ENCODE peak calls at places on chromosomes 16 and 17, in four cellular contexts. R is activated CD8-positive, alpha-beta T cell treated with anti-CD3 and anti-CD28 coated beads for 36 hours; G is upper lobe of right lung; K is neural progenitor cell. C is an unnamed sample.

GRCh38 chr16:48158296-48158695 is 2.5 kb upstream of the ABCC12 start:
- DNase-seq in R (peak; percentile 73), K (no peak), G (no peak), C (no peak)

GRCh38 chr17:71084219-71084618 is 914.9 kb downstream of the KCNJ2 start:
- DNase-seq in K (peak; percentile 71), R (peak; percentile 9), G (no peak), C (no peak)

GRCh38 chr17:65011047-65011446 is 45.5 kb downstream of the GNA13 start:
- DNase-seq in G (no peak), K (no peak), R (no peak), C (no peak)

GRCh38 chr17:57954421-57955182 is 610 bp downstream of the CUEDC1 start:
- DNase-seq in K (peak; percentile 78), R (no peak), G (peak; percentile 82), C (no peak)

GRCh38 chr17:49106366-49107210 is 26.0 kb upstream of the B4GALNT2 start:
- DNase-seq in K (no peak), R (no peak), G (no peak), C (no peak)

GRCh38 chr17:81008140-81008539 is 16.5 kb downstream of the CHMP6 start:
- DNase-seq in K (no peak), R (no peak), G (no peak), C (no peak)

GRCh38 chr17:65346166-65346565 is 209.0 kb downstream of the RGS9 start:
- DNase-seq in G (no peak), R (no peak), K (no peak), C (no peak)

GRCh38 chr16:11835309-11835708 is 16.0 kb downstream of the RSL1D1 start:
- DNase-seq in G (peak; percentile 11), K (no peak), R (no peak), C (peak; percentile 63)

GRCh38 chr17:15463363-15463762 is 4.1 kb downstream of the CDRT4 start:
- DNase-seq in G (no peak), R (no peak), K (peak; percentile 33), C (no peak)

GRCh38 chr17:48996696-48997102 is 486 bp upstream of the IGF2BP1 start:
- DNase-seq in K (no peak), G (no peak), R (no peak), C (no peak)

GRCh38 chr17:43732961-43733360 is 25.6 kb downstream of the SOST start:
- DNase-seq in G (no peak), R (no peak), K (no peak), C (no peak)

GRCh38 chr16:55257971-55258613 is 65.9 kb upstream of the IRX6 start:
- DNase-seq in K (peak; percentile 79), G (peak; percentile 86), R (peak; percentile 70), C (no peak)

GRCh38 chr16:65117701-65118448 is 4.0 kb downstream of the CDH11 start:
- DNase-seq in K (peak; percentile 86), R (peak; percentile 60), G (no peak), C (no peak)

GRCh38 chr17:65370669-65371126 is 190.8 kb downstream of the AXIN2 start:
- DNase-seq in G (no peak), K (peak; percentile 11), R (peak; percentile 46), C (no peak)

GRCh38 chr17:31609331-31609730 is 217.9 kb downstream of the RAB11FIP4 start:
- DNase-seq in K (no peak), R (no peak), G (no peak), C (no peak)

GRCh38 chr16:57802635-57803412 is 533 bp upstream of the KIFC3 start:
- DNase-seq in G (no peak), R (no peak), K (peak; percentile 46), C (no peak)

GRCh38 chr16:64412578-64413280 is 709.1 kb downstream of the CDH11 start:
- DNase-seq in R (no peak), K (no peak), G (no peak), C (no peak)

GRCh38 chr17:31726980-31727427 is 132.0 kb downstream of the COPRS start:
- DNase-seq in R (no peak), G (no peak), K (no peak), C (no peak)

GRCh38 chr16:89505204-89506112 is 2.7 kb upstream of the SPG7 start:
- DNase-seq in G (peak; percentile 89), R (peak; percentile 97), K (no peak), C (no peak)

GRCh38 chr17:7330099-7331015 is 1.2 kb upstream of the NEURL4 start:
- DNase-seq in G (peak; percentile 85), K (peak; percentile 92), R (peak; percentile 89), C (no peak)

GRCh38 chr16:1745181-1745899 is 26.0 kb downstream of the NME3 start:
- DNase-seq in K (no peak), G (no peak), R (no peak), C (peak; percentile 94)

GRCh38 chr16:66131895-66132294 is 234.6 kb upstream of the CDH5 start:
- DNase-seq in R (no peak), K (no peak), G (no peak), C (no peak)

GRCh38 chr16:76942089-76942488 is 248.9 kb upstream of the MON1B start:
- DNase-seq in K (no peak), G (no peak), R (no peak), C (no peak)

GRCh38 chr16:4661661-4662060 is 31.7 kb upstream of the NUDT16L1 start:
- DNase-seq in R (no peak), G (peak; percentile 79), K (no peak), C (no peak)

GRCh38 chr17:79803421-79803996 is 6.6 kb upstream of the CBX8 start:
- DNase-seq in K (peak; percentile 22), G (no peak), R (no peak), C (no peak)

GRCh38 chr16:31200821-31201510 is 1.6 kb downstream of the PYCARD start:
- DNase-seq in R (peak; percentile 75), K (no peak), G (no peak), C (peak; percentile 28)

GRCh38 chr16:69554495-69554894 is 11.3 kb upstream of the NFAT5 start:
- DNase-seq in K (no peak), G (no peak), R (peak; percentile 22), C (no peak)

GRCh38 chr17:83115832-83116231 is 36.4 kb downstream of the METRNL start:
- DNase-seq in K (no peak), R (no peak), G (no peak), C (no peak)

GRCh38 chr17:83116783-83117555 is 37.6 kb downstream of the METRNL start:
- DNase-seq in K (no peak), R (no peak), G (no peak), C (peak; percentile 38)

GRCh38 chr17:83115202-83115651 is 35.8 kb downstream of the METRNL start:
- DNase-seq in R (no peak), G (no peak), K (no peak), C (no peak)

GRCh38 chr17:83117594-83117993 is 38.2 kb downstream of the METRNL start:
- DNase-seq in R (no peak), K (no peak), G (no peak), C (peak; percentile 17)

DNA sequence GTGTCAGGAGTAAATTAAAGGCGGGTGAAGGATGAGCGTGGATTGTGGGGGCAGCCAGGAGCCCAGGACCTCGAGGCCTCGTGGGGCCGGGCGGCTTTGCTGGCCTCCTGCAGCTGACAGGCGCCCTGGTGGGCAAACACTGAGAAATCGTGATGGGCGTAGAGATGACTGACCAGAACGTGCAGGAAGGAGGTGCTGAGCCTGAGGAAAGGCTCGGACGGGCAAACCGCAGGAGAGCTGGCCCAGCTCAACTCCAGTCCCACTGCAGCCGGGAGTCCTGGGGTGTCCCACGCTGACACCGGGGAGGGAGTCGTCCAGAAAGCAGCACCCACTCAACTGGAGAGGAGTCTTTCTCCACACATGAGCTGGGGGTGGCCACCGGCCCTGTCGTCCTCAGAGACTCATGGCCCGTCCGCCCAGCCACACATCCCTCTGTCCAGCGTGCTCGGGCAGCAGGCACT is 36.9 kb downstream of the METRNL start:
- DNase-seq in G (no peak), K (no peak), R (no peak), C (no peak)
- TF ChIP-seq CTCF in G (no peak), K (no peak), R (no peak), C (no peak)

DNA sequence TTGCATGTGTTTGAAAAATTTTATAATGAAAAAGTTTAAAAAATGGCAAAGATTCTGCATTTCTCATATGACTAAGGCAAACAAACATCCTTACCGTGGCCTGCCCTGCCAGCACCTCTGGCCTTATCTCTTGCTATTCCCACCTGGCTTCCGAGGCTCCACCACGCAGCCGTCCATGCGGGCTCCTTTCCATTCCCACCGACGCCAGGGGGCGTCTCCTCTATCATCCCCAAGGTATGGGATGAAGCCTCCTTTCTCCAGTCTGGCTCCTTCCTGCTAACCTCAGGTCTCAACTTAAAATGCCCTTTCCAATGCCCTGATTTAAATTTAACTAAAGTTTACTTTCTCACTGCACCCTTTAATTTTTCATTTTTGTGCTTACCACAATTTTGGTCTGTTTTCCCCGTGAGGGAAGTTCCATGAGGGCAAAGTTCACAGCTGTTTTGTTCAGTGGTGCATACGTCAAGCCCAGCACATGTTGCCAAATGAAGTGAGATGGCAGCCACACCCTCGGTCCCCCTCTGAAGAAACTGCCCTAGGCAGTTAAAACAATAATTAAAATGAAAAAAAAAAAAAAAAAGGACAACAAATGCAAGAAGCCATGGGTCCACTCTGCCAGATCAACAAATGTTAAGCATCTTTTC is 13.3 kb upstream of the SDK2 start:
- DNase-seq in K (peak; percentile 84), G (peak; percentile 77), R (peak; percentile 42), C (no peak)
- TF ChIP-seq CTCF in K (peak; percentile 77), G (peak; percentile 57), R (peak; percentile 38), C (peak; percentile 80)

DNA sequence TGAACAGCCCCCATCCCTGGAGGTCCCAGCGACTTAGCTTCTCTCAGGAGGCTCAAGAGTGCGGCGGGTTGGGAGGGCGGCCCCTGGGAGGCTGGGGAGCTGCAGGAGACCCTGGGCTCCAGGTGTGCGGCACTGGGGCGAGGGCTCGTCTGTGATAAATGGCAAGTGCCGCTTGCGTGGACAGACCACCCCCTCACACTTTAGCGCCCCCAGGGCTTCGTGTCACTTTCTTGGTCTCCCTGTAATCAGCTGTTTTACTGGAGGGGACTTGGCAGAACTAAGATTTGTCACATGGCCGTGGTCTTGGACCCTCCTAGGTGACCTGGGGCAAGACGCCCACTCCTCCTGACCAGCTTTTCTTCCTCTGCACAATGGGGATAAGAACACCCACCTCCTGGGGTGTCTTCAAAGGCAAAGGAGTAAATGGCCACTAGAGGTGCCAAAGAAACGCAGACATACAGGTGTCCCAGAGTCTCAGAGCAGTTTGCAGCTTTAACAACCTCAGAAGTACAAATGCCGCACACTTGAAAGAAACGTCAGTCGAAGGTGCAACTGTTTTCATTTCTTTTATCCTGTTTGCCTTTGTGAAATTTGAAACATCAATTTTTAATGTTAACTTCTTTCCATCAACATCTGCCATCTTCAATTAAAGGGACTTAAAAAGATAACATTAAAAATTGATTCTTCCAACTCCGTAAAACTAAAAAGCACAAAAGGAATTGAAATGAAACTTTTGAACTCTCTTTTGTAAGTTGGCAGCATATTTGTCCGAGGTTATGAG is 946 bp downstream of the OSGIN1 start:
- DNase-seq in K (peak; percentile 54), R (peak; percentile 35), G (no peak), C (no peak)
- TF ChIP-seq CTCF in K (peak; percentile 54), R (peak; percentile 44), G (peak; percentile 41), C (peak; percentile 75)

GRCh38 chr17:27601975-27602302 is 29.0 kb upstream of the LGALS9 start:
- DNase-seq in R (no peak), G (no peak), K (no peak), C (no peak)

GRCh38 chr17:27602721-27603445 is 28.1 kb upstream of the LGALS9 start:
- DNase-seq in G (peak; percentile 83), R (peak; percentile 83), K (peak; percentile 86), C (no peak)

GRCh38 chr17:27605409-27605808 is 25.6 kb upstream of the LGALS9 start:
- DNase-seq in K (no peak), R (no peak), G (no peak), C (no peak)

GRCh38 chr17:27603870-27604794 is 26.9 kb upstream of the LGALS9 start:
- DNase-seq in G (no peak), R (no peak), K (no peak), C (no peak)

GRCh38 chr17:27603446-27603820 is 27.6 kb upstream of the LGALS9 start:
- DNase-seq in K (no peak), G (no peak), R (no peak), C (no peak)
- TF ChIP-seq CTCF in K (no peak), G (no peak), R (peak; percentile 51), C (no peak)

C was measured in chondrocyte.